ENCODE peak calls at places on chromosomes 1 and 21, in eight cellular contexts. T is esophagus squamous epithelium, Q is uterus, M is IMR-90, D is upper lobe of left lung, X is endothelial cell of umbilical vein, U is transverse colon, G is Peyer's patch. N is an unnamed sample.

GRCh38 chr1:220307528-220308100 is 35.4 kb upstream of the RAB3GAP2 start:
- DNase-seq in U (no peak), M (no peak), G (no peak), T (no peak), D (no peak), Q (no peak), X (no peak), N (no peak)

GRCh38 chr1:242030071-242030470 is 31.2 kb upstream of the MAP1LC3C start:
- DNase-seq in T (no peak), Q (no peak), G (no peak), D (no peak), U (no peak), M (no peak), X (no peak), N (no peak)

GRCh38 chr1:109304221-109304915 is 2.4 kb downstream of the MYBPHL start:
- DNase-seq in D (no peak), G (no peak), M (no peak), U (no peak), T (no peak), Q (no peak), X (no peak), N (no peak)

GRCh38 chr1:65959896-65960295 is 167.2 kb downstream of the PDE4B start:
- DNase-seq in T (no peak), U (no peak), M (peak; percentile 51), D (no peak), Q (no peak), G (no peak), X (peak; percentile 76), N (no peak)

GRCh38 chr1:229842302-229843255 is 216.5 kb downstream of the URB2 start:
- DNase-seq in T (no peak), X (no peak), Q (no peak), G (no peak), M (no peak), D (no peak), U (no peak), N (no peak)

GRCh38 chr1:198125995-198126758 is 30.6 kb upstream of the NEK7 start:
- DNase-seq in T (no peak), M (peak; percentile 79), X (peak; percentile 80), D (no peak), Q (no peak), G (no peak), U (no peak), N (no peak)

GRCh38 chr1:9239622-9240401 is 5.2 kb downstream of the H6PD start:
- DNase-seq in X (peak; percentile 78), D (no peak), U (peak; percentile 69), M (peak; percentile 68), Q (peak; percentile 79), G (peak; percentile 56), T (no peak), N (peak; percentile 93)

GRCh38 chr1:220887868-220888664 is 8.8 kb downstream of the HLX start:
- DNase-seq in M (no peak), U (no peak), D (no peak), T (no peak), X (no peak), Q (no peak), G (no peak), N (peak; percentile 80)

GRCh38 chr1:160117709-160118183 is 2.2 kb downstream of the ATP1A2 start:
- DNase-seq in Q (no peak), T (no peak), U (peak; percentile 22), X (no peak), G (no peak), M (peak; percentile 31), D (no peak), N (no peak)

GRCh38 chr1:18447509-18448220 is 33.1 kb upstream of the KLHDC7A start:
- DNase-seq in Q (no peak), D (no peak), T (no peak), U (no peak), G (no peak), X (no peak), M (no peak), N (no peak)

GRCh38 chr21:29520146-29520545 is 221.4 kb downstream of the BACH1 start:
- DNase-seq in D (no peak), U (no peak), M (no peak), G (no peak), X (no peak), T (no peak), Q (no peak), N (no peak)

GRCh38 chr1:68104155-68104554 is 53.7 kb upstream of the DIRAS3 start:
- DNase-seq in T (no peak), X (peak; percentile 71), M (peak; percentile 94), Q (no peak), U (no peak), G (no peak), D (no peak), N (no peak)

GRCh38 chr1:24958766-24959622 is 28.9 kb upstream of the RUNX3 start:
- DNase-seq in U (no peak), Q (no peak), G (peak; percentile 46), D (peak; percentile 63), T (no peak), X (no peak), M (no peak), N (no peak)
- TF ChIP-seq POLR2A in U (no peak), Q (no peak), G (no peak), D (no peak), T (no peak), X (no peak), M (no peak), N (no peak)

GRCh38 chr1:26539722-26540121 is 10.2 kb downstream of the RPS6KA1 start:
- DNase-seq in U (no peak), D (no peak), M (peak; percentile 32), G (no peak), T (no peak), Q (no peak), X (no peak), N (no peak)

GRCh38 chr1:26538480-26539412 is 9.2 kb downstream of the RPS6KA1 start:
- DNase-seq in M (peak; percentile 26), U (peak; percentile 59), T (no peak), D (no peak), G (no peak), Q (no peak), X (peak; percentile 33), N (no peak)

GRCh38 chr1:26541431-26541815 is 11.9 kb downstream of the RPS6KA1 start:
- DNase-seq in X (no peak), Q (no peak), G (no peak), M (no peak), T (no peak), U (no peak), D (no peak), N (no peak)

GRCh38 chr1:26541816-26542711 is 12.5 kb downstream of the RPS6KA1 start:
- DNase-seq in X (peak; percentile 14), Q (peak; percentile 47), T (peak; percentile 74), D (peak; percentile 90), U (peak; percentile 81), G (peak; percentile 67), M (peak; percentile 78), N (peak; percentile 94)

DNA sequence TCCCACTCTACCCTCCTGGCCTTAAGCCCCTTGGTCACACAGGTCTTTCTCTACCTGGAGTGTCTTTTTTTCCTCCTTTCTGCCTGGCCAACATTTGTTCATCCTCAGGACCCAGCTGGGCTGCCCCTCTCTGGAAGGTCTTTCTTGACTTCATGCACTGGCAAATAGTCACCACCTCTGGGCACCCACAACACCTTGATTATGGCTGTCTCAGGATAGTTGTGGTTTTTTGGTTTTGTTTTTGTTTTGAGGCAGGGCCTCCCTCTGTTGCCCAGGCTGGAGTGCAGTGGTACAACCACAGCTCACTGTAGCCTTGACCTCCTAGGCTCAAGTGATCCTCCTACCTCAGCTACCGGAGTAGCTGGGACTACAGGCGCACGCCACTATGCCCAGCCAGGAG is 10.8 kb downstream of the RPS6KA1 start:
- DNase-seq in Q (no peak), U (no peak), D (no peak), M (no peak), G (no peak), X (no peak), T (no peak), N (no peak)
- H3K27ac ChIP-seq in Q (no peak overlapping the region), U (peak overlapping the region; percentile 12), D (peak overlapping the region; percentile 55), M (no peak overlapping the region), G (peak overlapping the region; percentile 87), X (no peak overlapping the region), T (peak overlapping the region; percentile 49), N (no peak overlapping the region)

GRCh38 chr1:36845802-36846201 is 188.5 kb downstream of the GRIK3 start:
- DNase-seq in X (no peak), D (no peak), M (no peak), G (no peak), T (no peak), Q (no peak), U (no peak), N (no peak)

GRCh38 chr1:36847186-36847585 is 187.1 kb downstream of the GRIK3 start:
- DNase-seq in T (no peak), Q (no peak), D (no peak), U (no peak), M (no peak), G (no peak), X (no peak), N (no peak)

GRCh38 chr1:36847761-36848160 is 186.6 kb downstream of the GRIK3 start:
- DNase-seq in T (no peak), Q (no peak), M (no peak), U (no peak), G (no peak), D (no peak), X (no peak), N (no peak)

GRCh38 chr1:36843906-36844610 is 190.3 kb downstream of the GRIK3 start:
- DNase-seq in U (no peak), T (no peak), M (no peak), G (no peak), Q (no peak), X (no peak), D (no peak), N (no peak)

DNA sequence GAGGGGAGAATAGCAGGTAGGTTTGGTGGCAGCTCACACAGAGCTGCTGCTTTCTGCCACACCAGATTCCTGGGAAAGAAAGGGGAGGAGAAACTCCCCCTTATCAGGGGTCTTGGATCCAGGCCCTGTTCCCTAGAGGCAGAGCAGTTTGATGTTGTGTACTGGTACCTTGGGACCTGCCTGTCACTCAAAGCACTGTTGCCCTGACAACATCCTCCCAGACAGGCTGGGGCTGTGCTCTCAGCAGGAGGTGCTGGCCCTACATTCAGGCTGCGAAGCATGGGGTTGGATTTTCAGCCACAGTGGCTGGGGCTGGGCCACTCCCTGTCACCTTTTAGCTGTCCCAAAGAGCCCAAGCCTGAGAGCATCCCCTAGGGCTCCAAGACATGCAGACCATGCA is 187.9 kb downstream of the GRIK3 start:
- DNase-seq in Q (no peak), U (no peak), M (no peak), D (no peak), G (no peak), X (no peak), T (no peak), N (no peak)
- H3K4me1 ChIP-seq in Q (no peaks in the 10 kb centered on the region), U (no peaks in the 10 kb centered on the region), M (no peaks in the 10 kb centered on the region), D (no peaks in the 10 kb centered on the region), G (no peaks in the 10 kb centered on the region), X (no peaks in the 10 kb centered on the region), T (no peaks in the 10 kb centered on the region), N (no peaks in the 10 kb centered on the region)

GRCh38 chr1:69223156-69223555 is 344.6 kb upstream of the LRRC7 start:
- DNase-seq in G (no peak), D (no peak), M (no peak), X (no peak), T (no peak), U (no peak), Q (no peak), N (no peak)
- TF ChIP-seq POLR2A in G (no peak), D (no peak), M (no peak), X (no peak), T (no peak), U (no peak), Q (no peak), N (no peak)

GRCh38 chr1:201702936-201703335 is 126.0 kb upstream of the IPO9 start:
- DNase-seq in M (peak; percentile 55), Q (no peak), D (no peak), U (no peak), G (no peak), X (no peak), T (no peak), N (no peak)
- H3K27ac ChIP-seq in M (no peak overlapping the region), Q (peak overlapping the region; percentile 72), D (no peak overlapping the region), U (peak overlapping the region; percentile 74), G (no peak overlapping the region), X (no peak overlapping the region), T (peak overlapping the region; percentile 73), N (peak overlapping the region; percentile 83)

N was measured in vagina.